ENCODE peak calls at places on chromosomes 5 and 9, in seven cellular contexts. E, R, A, D, V, G and H are unnamed samples.
A peak's percentile ranks its signal among the peaks of the same experiment; 100 is the strongest.

GRCh38 chr5:89081360-89081759 is 198.4 kb upstream of the MEF2C start:
- DNase-seq in A (no peak), R (no peak), D (no peak), V (no peak), E (no peak), G (no peak), H (no peak)

GRCh38 chr9:2465921-2466460 is 155.6 kb upstream of the VLDLR start:
- DNase-seq in V (no peak), G (no peak), D (no peak), R (no peak), A (no peak), E (no peak), H (no peak)

GRCh38 chr5:6261668-6262067 is 116.7 kb downstream of the MED10 start:
- DNase-seq in D (no peak), A (no peak), E (no peak), G (no peak), V (no peak), R (no peak), H (no peak)

GRCh38 chr5:84091400-84091799 is 293.3 kb downstream of the EDIL3 start:
- DNase-seq in G (peak; percentile 65), D (peak; percentile 46), V (no peak), E (no peak), R (no peak), A (no peak), H (no peak)

GRCh38 chr9:135098400-135099105 is 11.1 kb downstream of the OLFM1 start:
- DNase-seq in D (peak; percentile 94), R (no peak), G (peak; percentile 90), V (no peak), E (no peak), A (no peak), H (no peak)

GRCh38 chr9:447230-448025 is 232.8 kb downstream of the DOCK8 start:
- DNase-seq in D (no peak), R (no peak), E (no peak), G (no peak), V (no peak), A (no peak), H (peak; percentile 84)

GRCh38 chr9:14191512-14191911 is 122.4 kb downstream of the NFIB start:
- DNase-seq in D (no peak), V (no peak), G (no peak), A (no peak), E (no peak), R (no peak), H (no peak)

GRCh38 chr5:36202521-36202961 is 39.2 kb downstream of the NADK2 start:
- DNase-seq in A (no peak), R (no peak), G (no peak), E (no peak), D (no peak), V (no peak), H (no peak)

GRCh38 chr5:108472237-108472636 is 90.3 kb upstream of the FBXL17 start:
- DNase-seq in A (no peak), G (no peak), E (no peak), D (no peak), R (no peak), V (no peak), H (no peak)

GRCh38 chr5:36641416-36641815 is 35.0 kb downstream of the SLC1A3 start:
- DNase-seq in E (no peak), D (no peak), R (no peak), V (no peak), A (no peak), G (no peak), H (no peak)

GRCh38 chr5:73312146-73312871 is 136.3 kb downstream of the FOXD1 start:
- DNase-seq in V (no peak), A (no peak), E (no peak), R (no peak), G (peak; percentile 50), D (no peak), H (no peak)

GRCh38 chr5:83400712-83401111 is 70.8 kb upstream of the VCAN start:
- DNase-seq in V (no peak), D (no peak), E (no peak), G (no peak), R (no peak), A (no peak), H (no peak)

GRCh38 chr9:13324988-13325387 is 45.5 kb upstream of the MPDZ start:
- DNase-seq in E (no peak), A (no peak), R (no peak), V (no peak), G (no peak), D (no peak), H (no peak)

GRCh38 chr9:19074836-19075235 is 25.6 kb downstream of the RRAGA start:
- DNase-seq in D (no peak), G (no peak), A (no peak), V (no peak), R (no peak), E (no peak), H (no peak)

GRCh38 chr5:56327810-56328209 is 94.7 kb upstream of the ANKRD55 start:
- DNase-seq in E (no peak), D (no peak), V (no peak), R (no peak), G (no peak), A (no peak), H (no peak)

GRCh38 chr5:40678021-40678939 is 1.4 kb upstream of the PTGER4 start:
- DNase-seq in A (no peak), E (no peak), D (no peak), R (no peak), V (no peak), G (no peak), H (no peak)

DNA sequence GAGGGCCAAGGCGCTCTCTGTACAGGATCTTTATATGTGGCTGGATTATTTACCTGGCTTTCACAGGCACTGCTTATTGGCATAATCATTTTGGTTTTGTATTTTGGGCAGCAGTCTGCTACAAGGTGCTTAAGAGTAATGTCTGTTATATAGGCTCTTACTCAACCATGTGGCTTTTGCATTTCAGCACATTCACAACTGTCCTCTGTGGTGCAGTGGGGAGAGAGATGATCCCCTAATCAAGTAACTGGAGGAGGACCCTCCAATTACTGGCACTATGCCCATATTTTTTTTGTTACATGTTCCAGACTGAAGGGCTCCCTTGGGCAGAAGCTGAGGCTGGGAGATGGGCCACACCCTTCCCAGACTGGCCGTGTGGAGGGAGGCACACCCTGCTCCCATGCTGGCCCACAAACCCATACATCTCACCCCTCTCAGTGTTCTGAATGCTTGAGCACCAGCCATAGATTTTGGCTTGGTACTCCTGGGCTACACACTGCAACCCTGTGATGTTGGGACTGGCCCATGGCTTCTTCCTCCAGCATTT is 173.5 kb downstream of the FAM174A start:
- DNase-seq in D (no peak), G (no peak), E (no peak), A (no peak), R (no peak), V (no peak), H (no peak)
- H3K4me3 ChIP-seq in D (no peak overlapping the region), G (no peak overlapping the region), E (no peak overlapping the region), A (no peak overlapping the region), R (no peak overlapping the region), V (no peak overlapping the region), H (no peak overlapping the region)

GRCh38 chr5:171762841-171763408 is 22.7 kb upstream of the SMIM23 start:
- DNase-seq in V (no peak), D (peak; percentile 39), E (no peak), A (no peak), R (no peak), G (no peak), H (peak; percentile 19)

GRCh38 chr5:171757853-171758535 is 27.6 kb upstream of the SMIM23 start:
- DNase-seq in V (no peak), E (no peak), D (no peak), R (no peak), G (no peak), A (no peak), H (peak; percentile 90)

GRCh38 chr5:171755354-171755821 is 30.2 kb upstream of the SMIM23 start:
- DNase-seq in D (no peak), E (no peak), G (no peak), V (no peak), A (no peak), R (no peak), H (no peak)

GRCh38 chr5:171762016-171762415 is 23.6 kb upstream of the SMIM23 start:
- DNase-seq in D (peak; percentile 28), E (no peak), G (no peak), R (no peak), V (no peak), A (no peak), H (no peak)

GRCh38 chr5:171759777-171760176 is 25.8 kb upstream of the SMIM23 start:
- DNase-seq in R (no peak), A (no peak), G (no peak), D (no peak), V (no peak), E (no peak), H (no peak)
- H3K27ac ChIP-seq in R (no peak overlapping the region), A (no peak overlapping the region), G (no peak overlapping the region), D (no peak overlapping the region), V (no peak overlapping the region), E (no peak overlapping the region), H (no peak overlapping the region)

DNA sequence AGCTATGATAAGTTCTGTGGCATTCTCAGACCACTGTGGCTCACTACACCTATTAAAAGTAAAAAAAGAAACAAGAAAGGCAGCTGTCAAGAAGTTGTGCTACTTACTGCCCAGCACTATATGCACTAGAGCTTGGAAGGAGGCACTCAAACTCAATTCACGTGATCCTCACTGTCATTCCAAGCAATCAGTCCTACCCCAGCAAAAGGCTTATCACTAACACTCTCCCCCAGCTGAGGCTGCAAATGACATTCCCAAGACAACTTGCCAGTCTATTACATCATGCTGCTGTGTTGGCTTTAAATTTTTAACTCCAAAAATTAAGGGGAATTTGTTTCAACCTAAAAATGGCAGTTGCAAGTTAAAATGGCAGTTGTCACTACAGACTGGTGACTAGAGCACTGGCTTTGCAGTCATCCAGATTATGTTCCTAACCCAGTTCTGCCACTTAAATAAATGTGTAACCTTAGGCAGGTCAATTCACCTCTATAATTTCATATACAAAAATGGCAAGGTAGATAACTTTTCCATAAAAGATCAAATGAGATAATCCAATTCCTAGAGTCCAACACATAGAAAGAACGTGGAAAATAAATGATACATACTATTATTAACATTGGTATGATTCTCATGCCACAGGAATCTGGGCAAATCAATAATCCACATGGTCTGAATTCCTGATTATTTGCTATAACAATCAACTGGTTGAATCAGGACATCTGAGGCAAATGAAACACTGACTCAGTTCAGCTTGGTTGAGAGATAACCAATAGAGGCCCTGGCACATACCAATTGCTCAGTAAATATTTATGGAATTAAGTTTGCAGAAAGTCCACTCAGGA is 52.4 kb downstream of the FBXW11 start:
- DNase-seq in A (no peak), D (no peak), R (no peak), E (no peak), G (no peak), V (no peak), H (peak; percentile 30)
- H3K4me3 ChIP-seq in A (no peak overlapping the region), D (peak overlapping the region; percentile 14), R (no peak overlapping the region), E (no peak overlapping the region), G (no peak overlapping the region), V (peak overlapping the region; percentile 8), H (no peak overlapping the region)

DNA sequence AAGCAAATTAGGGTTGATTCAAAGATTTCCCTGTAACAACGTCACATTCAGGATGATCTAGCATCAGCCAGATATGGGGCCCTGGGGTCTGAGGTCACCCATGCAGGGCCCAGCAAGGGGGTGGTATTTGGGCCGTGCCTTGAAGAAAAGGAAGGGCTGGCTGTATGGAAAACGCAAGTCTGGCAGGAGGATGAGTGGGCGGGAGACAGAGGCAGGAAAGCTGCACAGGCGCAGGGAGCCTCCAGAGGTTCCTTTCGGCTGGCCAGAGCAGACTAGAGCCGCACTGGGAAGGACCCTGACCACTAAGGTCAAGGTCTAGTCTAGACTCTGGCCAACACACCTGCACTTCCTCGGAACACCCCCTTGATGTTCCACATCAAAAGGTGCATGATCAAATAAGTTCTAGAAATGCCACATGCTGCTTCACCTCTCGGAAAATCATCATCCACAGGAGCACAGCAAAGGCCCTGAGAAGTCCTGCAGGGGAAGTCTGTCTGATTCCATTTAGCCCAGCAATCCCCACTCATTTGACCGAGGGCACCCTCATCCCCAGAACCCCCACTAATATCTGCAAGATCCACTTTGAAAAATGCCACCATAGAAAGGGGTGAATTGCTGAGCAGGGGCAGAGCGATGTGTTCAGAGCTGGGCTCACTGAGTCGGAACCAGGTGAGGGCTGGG is 21.1 kb upstream of the CPLX2 start:
- DNase-seq in E (no peak), A (no peak), R (no peak), V (no peak), G (no peak), D (no peak), H (no peak)
- H3K27ac ChIP-seq in E (no peak overlapping the region), A (no peak overlapping the region), R (no peak overlapping the region), V (no peak overlapping the region), G (no peak overlapping the region), D (no peak overlapping the region), H (no peak overlapping the region)